ENCODE peak calls at places on chromosomes 5 and 9, in four cellular contexts. F is T follicular helper cell; W is naive thymus-derived CD8-positive, alpha-beta T cell; O is nephron progenitor cell. N is an unnamed sample.

GRCh38 chr5:134465856-134466240 is 54.2 kb upstream of the CDKN2AIPNL start:
- DNase-seq in O (peak), W (no peak), F (peak), N (no peak)

GRCh38 chr9:86057491-86057890 is 41.9 kb downstream of the GOLM1 start:
- DNase-seq in O (no peak), F (no peak), W (no peak), N (no peak)

GRCh38 chr5:136133416-136134383 is 1.1 kb downstream of the SMAD5 start:
- DNase-seq in O (peak), W (peak), F (no peak), N (no peak)

GRCh38 chr5:177412603-177413233 is 3.4 kb upstream of the F12 start:
- DNase-seq in O (no peak), W (no peak), F (no peak), N (no peak)

GRCh38 chr5:43338856-43339255 is 25.6 kb upstream of the HMGCS1 start:
- DNase-seq in O (no peak), W (no peak), F (no peak), N (no peak)

GRCh38 chr5:176427971-176428370 is 11.6 kb upstream of the CLTB start:
- DNase-seq in F (no peak), W (no peak), O (no peak), N (no peak)

GRCh38 chr9:87647114-87647513 is 78.8 kb upstream of the CTSL start:
- DNase-seq in F (no peak), W (no peak), O (no peak), N (no peak)

GRCh38 chr5:66869347-66869746 is 273.2 kb downstream of the MAST4 start:
- DNase-seq in F (no peak), W (no peak), O (no peak), N (no peak)

GRCh38 chr5:140551872-140552271 is 4.4 kb downstream of the EIF4EBP3 start:
- DNase-seq in O (no peak), W (no peak), F (no peak), N (no peak)

GRCh38 chr5:50476549-50476948 is 35.5 kb upstream of the EMB start:
- DNase-seq in F (no peak), W (no peak), O (no peak), N (no peak)

GRCh38 chr5:151146003-151146524 is 11.5 kb downstream of the ANXA6 start:
- DNase-seq in W (no peak), O (no peak), F (no peak), N (no peak)

GRCh38 chr9:113857875-113858274 is 18.2 kb upstream of the ZNF618 start:
- DNase-seq in F (no peak), O (no peak), W (no peak), N (no peak)

GRCh38 chr5:21145376-21145775 is 1157.4 kb upstream of the CDH18 start:
- DNase-seq in W (no peak), O (no peak), F (no peak), N (no peak)

GRCh38 chr9:106916491-106917235 is 53.7 kb downstream of the ZNF462 start:
- DNase-seq in F (no peak), O (no peak), W (no peak), N (no peak)

GRCh38 chr9:129497064-129497836 is 123.7 kb downstream of the C9orf50 start:
- DNase-seq in O (peak), W (no peak), F (no peak), N (no peak)